ENCODE peak calls at places on chromosomes 16 and 17, in nine cellular contexts. One of them, this sample, is unnamed.
A peak's percentile ranks its signal among the peaks of the same experiment; 100 is the strongest.

GRCh38 chr16:17063156-17063555 is 407.6 kb downstream of the XYLT1 start:
- DNase-seq in islet precursor cell: no peak
- DNase-seq in right lobe of liver: no peak
- DNase-seq in amygdala: no peak
- DNase-seq in GM03348: no peak
- DNase-seq in epithelial cell of proximal tubule: no peak
- DNase-seq in NCI-H460: no peak
- DNase-seq in NCI-H1436: no peak
- DNase-seq in thoracic aorta: no peak
- DNase-seq in this sample: no peak

GRCh38 chr16:79902351-79902750 is 301.8 kb upstream of the MAF start:
- DNase-seq in islet precursor cell: no peak
- DNase-seq in NCI-H1436: no peak
- DNase-seq in right lobe of liver: no peak
- DNase-seq in GM03348: no peak
- DNase-seq in amygdala: no peak
- DNase-seq in thoracic aorta: no peak
- DNase-seq in NCI-H460: no peak
- DNase-seq in epithelial cell of proximal tubule: no peak
- DNase-seq in this sample: no peak

GRCh38 chr16:50747206-50747956 is 5.5 kb downstream of the CYLD start:
- DNase-seq in islet precursor cell: no peak
- DNase-seq in right lobe of liver: no peak
- DNase-seq in NCI-H460: no peak
- DNase-seq in thoracic aorta: no peak
- DNase-seq in epithelial cell of proximal tubule: no peak
- DNase-seq in amygdala: no peak
- DNase-seq in NCI-H1436: peak; percentile 11
- DNase-seq in GM03348: no peak
- DNase-seq in this sample: no peak

GRCh38 chr16:49532243-49532870 is 158.8 kb downstream of the C16orf78 start:
- DNase-seq in right lobe of liver: no peak
- DNase-seq in NCI-H1436: no peak
- DNase-seq in amygdala: no peak
- DNase-seq in islet precursor cell: no peak
- DNase-seq in epithelial cell of proximal tubule: no peak
- DNase-seq in NCI-H460: no peak
- DNase-seq in GM03348: no peak
- DNase-seq in thoracic aorta: no peak
- DNase-seq in this sample: no peak

GRCh38 chr16:75621170-75621477 is 2.0 kb downstream of the ADAT1 start:
- DNase-seq in thoracic aorta: no peak
- DNase-seq in islet precursor cell: no peak
- DNase-seq in epithelial cell of proximal tubule: no peak
- DNase-seq in NCI-H460: peak; percentile 25
- DNase-seq in right lobe of liver: no peak
- DNase-seq in amygdala: no peak
- DNase-seq in NCI-H1436: peak; percentile 11
- DNase-seq in GM03348: peak; percentile 52
- DNase-seq in this sample: no peak

GRCh38 chr16:80015566-80015965 is 415.0 kb upstream of the MAF start:
- DNase-seq in amygdala: no peak
- DNase-seq in NCI-H1436: no peak
- DNase-seq in NCI-H460: no peak
- DNase-seq in right lobe of liver: no peak
- DNase-seq in thoracic aorta: no peak
- DNase-seq in islet precursor cell: no peak
- DNase-seq in GM03348: no peak
- DNase-seq in epithelial cell of proximal tubule: peak; percentile 49
- DNase-seq in this sample: no peak

GRCh38 chr16:89557936-89558490 is 2.5 kb upstream of the RPL13 start:
- DNase-seq in islet precursor cell: no peak
- DNase-seq in NCI-H460: no peak
- DNase-seq in GM03348: no peak
- DNase-seq in thoracic aorta: no peak
- DNase-seq in epithelial cell of proximal tubule: no peak
- DNase-seq in amygdala: no peak
- DNase-seq in right lobe of liver: no peak
- DNase-seq in NCI-H1436: no peak
- DNase-seq in this sample: no peak

GRCh38 chr17:29968271-29968670 is 26.8 kb downstream of the EFCAB5 start:
- DNase-seq in NCI-H1436: no peak
- DNase-seq in islet precursor cell: no peak
- DNase-seq in NCI-H460: no peak
- DNase-seq in right lobe of liver: no peak
- DNase-seq in GM03348: no peak
- DNase-seq in amygdala: no peak
- DNase-seq in thoracic aorta: no peak
- DNase-seq in epithelial cell of proximal tubule: no peak
- DNase-seq in this sample: no peak

GRCh38 chr17:73641779-73642580 is 2.3 kb downstream of the SDK2 start:
- DNase-seq in islet precursor cell: peak; percentile 70
- DNase-seq in epithelial cell of proximal tubule: no peak
- DNase-seq in thoracic aorta: no peak
- DNase-seq in GM03348: no peak
- DNase-seq in right lobe of liver: no peak
- DNase-seq in NCI-H1436: no peak
- DNase-seq in amygdala: no peak
- DNase-seq in NCI-H460: no peak
- DNase-seq in this sample: no peak

GRCh38 chr16:52552643-52553042 is 5.7 kb upstream of the TOX3 start:
- DNase-seq in NCI-H1436: peak; percentile 66
- DNase-seq in amygdala: no peak
- DNase-seq in islet precursor cell: no peak
- DNase-seq in right lobe of liver: no peak
- DNase-seq in GM03348: no peak
- DNase-seq in thoracic aorta: no peak
- DNase-seq in epithelial cell of proximal tubule: peak; percentile 66
- DNase-seq in NCI-H460: no peak
- DNase-seq in this sample: no peak

GRCh38 chr17:4858068-4858879 is 25.1 kb downstream of the MINK1 start:
- DNase-seq in GM03348: peak; percentile 31
- DNase-seq in epithelial cell of proximal tubule: no peak
- DNase-seq in right lobe of liver: no peak
- DNase-seq in thoracic aorta: no peak
- DNase-seq in islet precursor cell: peak; percentile 84
- DNase-seq in NCI-H1436: no peak
- DNase-seq in NCI-H460: no peak
- DNase-seq in amygdala: no peak
- DNase-seq in this sample: no peak

GRCh38 chr16:9090101-9090959 is 1.1 kb upstream of the HAPSTR1 start:
- DNase-seq in islet precursor cell: peak; percentile 87
- DNase-seq in thoracic aorta: no peak
- DNase-seq in GM03348: peak; percentile 35
- DNase-seq in NCI-H460: no peak
- DNase-seq in right lobe of liver: peak; percentile 65
- DNase-seq in epithelial cell of proximal tubule: no peak
- DNase-seq in NCI-H1436: no peak
- DNase-seq in amygdala: no peak
- DNase-seq in this sample: no peak

GRCh38 chr16:20735504-20735903 is 6.1 kb downstream of the THUMPD1 start:
- DNase-seq in GM03348: no peak
- DNase-seq in islet precursor cell: no peak
- DNase-seq in NCI-H1436: no peak
- DNase-seq in right lobe of liver: no peak
- DNase-seq in thoracic aorta: no peak
- DNase-seq in epithelial cell of proximal tubule: no peak
- DNase-seq in NCI-H460: no peak
- DNase-seq in amygdala: no peak
- DNase-seq in this sample: no peak

GRCh38 chr16:52068447-52069074 is 478.4 kb downstream of the TOX3 start:
- DNase-seq in NCI-H460: no peak
- DNase-seq in NCI-H1436: peak; percentile 72
- DNase-seq in thoracic aorta: no peak
- DNase-seq in amygdala: no peak
- DNase-seq in right lobe of liver: peak; percentile 49
- DNase-seq in epithelial cell of proximal tubule: no peak
- DNase-seq in islet precursor cell: peak; percentile 68
- DNase-seq in GM03348: peak; percentile 5
- DNase-seq in this sample: no peak

GRCh38 chr16:89842471-89843408 is 14.5 kb downstream of the SPIRE2 start:
- DNase-seq in NCI-H460: no peak
- DNase-seq in NCI-H1436: no peak
- DNase-seq in epithelial cell of proximal tubule: no peak
- DNase-seq in thoracic aorta: no peak
- DNase-seq in GM03348: peak; percentile 48
- DNase-seq in right lobe of liver: no peak
- DNase-seq in islet precursor cell: peak; percentile 67
- DNase-seq in amygdala: no peak
- DNase-seq in this sample: no peak

GRCh38 chr17:1438593-1439083 is 17.4 kb downstream of the CRK start:
- DNase-seq in thoracic aorta: no peak
- DNase-seq in amygdala: no peak
- DNase-seq in GM03348: peak; percentile 33
- DNase-seq in NCI-H460: no peak
- DNase-seq in epithelial cell of proximal tubule: no peak
- DNase-seq in right lobe of liver: no peak
- DNase-seq in NCI-H1436: no peak
- DNase-seq in islet precursor cell: peak; percentile 62
- DNase-seq in this sample: no peak

GRCh38 chr17:80223142-80223815 is 3.1 kb downstream of the SLC26A11 start:
- DNase-seq in right lobe of liver: no peak
- DNase-seq in islet precursor cell: no peak
- DNase-seq in amygdala: no peak
- DNase-seq in NCI-H460: no peak
- DNase-seq in thoracic aorta: no peak
- DNase-seq in epithelial cell of proximal tubule: no peak
- DNase-seq in NCI-H1436: no peak
- DNase-seq in GM03348: no peak
- DNase-seq in this sample: no peak

GRCh38 chr17:43661699-43662431 is at the start of gene MEOX1:
- DNase-seq in epithelial cell of proximal tubule: no peak
- DNase-seq in GM03348: peak; percentile 67
- DNase-seq in thoracic aorta: no peak
- DNase-seq in NCI-H460: no peak
- DNase-seq in islet precursor cell: peak; percentile 76
- DNase-seq in NCI-H1436: no peak
- DNase-seq in right lobe of liver: no peak
- DNase-seq in amygdala: no peak
- DNase-seq in this sample: peak; percentile 29

GRCh38 chr17:33049781-33050414 is 58.3 kb downstream of the SPACA3 start:
- DNase-seq in epithelial cell of proximal tubule: no peak
- DNase-seq in NCI-H460: peak; percentile 47
- DNase-seq in GM03348: peak; percentile 85
- DNase-seq in amygdala: no peak
- DNase-seq in NCI-H1436: no peak
- DNase-seq in islet precursor cell: peak; percentile 78
- DNase-seq in right lobe of liver: peak; percentile 56
- DNase-seq in thoracic aorta: no peak
- DNase-seq in this sample: no peak

GRCh38 chr16:122342-122741 is 16.1 kb downstream of the NPRL3 start:
- DNase-seq in islet precursor cell: no peak
- DNase-seq in NCI-H460: no peak
- DNase-seq in epithelial cell of proximal tubule: no peak
- DNase-seq in NCI-H1436: no peak
- DNase-seq in GM03348: no peak
- DNase-seq in right lobe of liver: no peak
- DNase-seq in thoracic aorta: no peak
- DNase-seq in amygdala: no peak
- DNase-seq in this sample: no peak

GRCh38 chr17:50028207-50029120 is 27.4 kb upstream of the ITGA3 start:
- DNase-seq in islet precursor cell: peak; percentile 95
- DNase-seq in amygdala: no peak
- DNase-seq in right lobe of liver: no peak
- DNase-seq in thoracic aorta: no peak
- DNase-seq in GM03348: peak; percentile 92
- DNase-seq in NCI-H460: no peak
- DNase-seq in NCI-H1436: no peak
- DNase-seq in epithelial cell of proximal tubule: peak; percentile 94
- DNase-seq in this sample: peak; percentile 25

GRCh38 chr17:47907932-47908562 is 12.0 kb downstream of the SP2 start:
- DNase-seq in right lobe of liver: no peak
- DNase-seq in islet precursor cell: no peak
- DNase-seq in thoracic aorta: no peak
- DNase-seq in epithelial cell of proximal tubule: no peak
- DNase-seq in NCI-H460: no peak
- DNase-seq in NCI-H1436: no peak
- DNase-seq in GM03348: no peak
- DNase-seq in amygdala: no peak
- DNase-seq in this sample: no peak

GRCh38 chr17:60916043-60916442 is 238.4 kb downstream of the BCAS3 start:
- DNase-seq in GM03348: no peak
- DNase-seq in islet precursor cell: no peak
- DNase-seq in right lobe of liver: no peak
- DNase-seq in NCI-H460: no peak
- DNase-seq in NCI-H1436: no peak
- DNase-seq in amygdala: no peak
- DNase-seq in epithelial cell of proximal tubule: no peak
- DNase-seq in thoracic aorta: no peak
- DNase-seq in this sample: no peak

GRCh38 chr17:30551666-30552339 is 74.6 kb downstream of the GOSR1 start:
- DNase-seq in amygdala: no peak
- DNase-seq in GM03348: no peak
- DNase-seq in islet precursor cell: peak; percentile 61
- DNase-seq in right lobe of liver: no peak
- DNase-seq in NCI-H1436: no peak
- DNase-seq in thoracic aorta: no peak
- DNase-seq in epithelial cell of proximal tubule: no peak
- DNase-seq in NCI-H460: no peak
- DNase-seq in this sample: no peak

GRCh38 chr17:17884281-17885028 is 47.7 kb upstream of the SREBF1 start:
- DNase-seq in right lobe of liver: no peak
- DNase-seq in NCI-H1436: no peak
- DNase-seq in NCI-H460: no peak
- DNase-seq in GM03348: no peak
- DNase-seq in epithelial cell of proximal tubule: no peak
- DNase-seq in amygdala: no peak
- DNase-seq in thoracic aorta: no peak
- DNase-seq in islet precursor cell: no peak
- DNase-seq in this sample: no peak

GRCh38 chr17:77320501-77321256 is 179.9 kb downstream of the SEC14L1 start:
- DNase-seq in NCI-H1436: no peak
- DNase-seq in right lobe of liver: peak; percentile 48
- DNase-seq in epithelial cell of proximal tubule: no peak
- DNase-seq in NCI-H460: no peak
- DNase-seq in GM03348: peak; percentile 56
- DNase-seq in thoracic aorta: peak; percentile 36
- DNase-seq in islet precursor cell: peak; percentile 51
- DNase-seq in amygdala: no peak
- DNase-seq in this sample: no peak